ENCODE peak calls at places on chromosomes 1 and 21, in five cellular contexts. One of them, this sample, is unnamed.
A peak's percentile ranks its signal among the peaks of the same experiment; 100 is the strongest.

GRCh38 chr1:88730132-88730675 is 46.1 kb downstream of the PKN2 start:
- DNase-seq in naive thymus-derived CD4-positive, alpha-beta T cell: no peak
- DNase-seq in IMR-90: no peak
- DNase-seq in RPMI8226: peak; percentile 2
- DNase-seq in astrocyte of the spinal cord: no peak
- DNase-seq in this sample: no peak

GRCh38 chr1:14366361-14367018 is 232.0 kb upstream of the KAZN start:
- DNase-seq in IMR-90: no peak
- DNase-seq in RPMI8226: no peak
- DNase-seq in astrocyte of the spinal cord: peak; percentile 35
- DNase-seq in naive thymus-derived CD4-positive, alpha-beta T cell: no peak
- DNase-seq in this sample: no peak

GRCh38 chr1:16006552-16007485 is 2.8 kb downstream of the SRARP start:
- DNase-seq in naive thymus-derived CD4-positive, alpha-beta T cell: no peak
- DNase-seq in astrocyte of the spinal cord: peak; percentile 10
- DNase-seq in RPMI8226: peak; percentile 44
- DNase-seq in IMR-90: peak; percentile 18
- DNase-seq in this sample: no peak

GRCh38 chr1:118487932-118488331 is 302.9 kb upstream of the SPAG17 start:
- DNase-seq in astrocyte of the spinal cord: no peak
- DNase-seq in IMR-90: no peak
- DNase-seq in naive thymus-derived CD4-positive, alpha-beta T cell: no peak
- DNase-seq in RPMI8226: no peak
- DNase-seq in this sample: no peak

GRCh38 chr1:179298952-179299351 is 5.4 kb downstream of the SOAT1 start:
- DNase-seq in astrocyte of the spinal cord: no peak
- DNase-seq in RPMI8226: no peak
- DNase-seq in IMR-90: no peak
- DNase-seq in naive thymus-derived CD4-positive, alpha-beta T cell: peak; percentile 76
- DNase-seq in this sample: peak; percentile 56

GRCh38 chr1:203325004-203325417 is 19.7 kb downstream of the BTG2 start:
- DNase-seq in IMR-90: no peak
- DNase-seq in astrocyte of the spinal cord: peak; percentile 18
- DNase-seq in naive thymus-derived CD4-positive, alpha-beta T cell: no peak
- DNase-seq in RPMI8226: peak; percentile 91
- DNase-seq in this sample: peak; percentile 12

GRCh38 chr1:171441278-171441677 is 44.1 kb upstream of the PRRC2C start:
- DNase-seq in naive thymus-derived CD4-positive, alpha-beta T cell: no peak
- DNase-seq in IMR-90: peak; percentile 89
- DNase-seq in astrocyte of the spinal cord: peak; percentile 64
- DNase-seq in RPMI8226: no peak
- DNase-seq in this sample: no peak

GRCh38 chr1:98732985-98733781 is 71.7 kb downstream of the SNX7 start:
- DNase-seq in IMR-90: peak; percentile 18
- DNase-seq in RPMI8226: no peak
- DNase-seq in astrocyte of the spinal cord: no peak
- DNase-seq in naive thymus-derived CD4-positive, alpha-beta T cell: no peak
- DNase-seq in this sample: no peak

GRCh38 chr1:67532452-67533216 is 102.4 kb upstream of the SERBP1 start:
- DNase-seq in astrocyte of the spinal cord: peak; percentile 88
- DNase-seq in naive thymus-derived CD4-positive, alpha-beta T cell: no peak
- DNase-seq in IMR-90: peak; percentile 91
- DNase-seq in RPMI8226: peak; percentile 66
- DNase-seq in this sample: peak; percentile 43

GRCh38 chr1:3473381-3473844 is 18.9 kb downstream of the ARHGEF16 start:
- DNase-seq in IMR-90: peak; percentile 83
- DNase-seq in naive thymus-derived CD4-positive, alpha-beta T cell: no peak
- DNase-seq in RPMI8226: no peak
- DNase-seq in astrocyte of the spinal cord: peak; percentile 92
- DNase-seq in this sample: no peak

GRCh38 chr1:215710340-215710971 is 143.4 kb downstream of the KCTD3 start:
- DNase-seq in naive thymus-derived CD4-positive, alpha-beta T cell: no peak
- DNase-seq in RPMI8226: peak; percentile 70
- DNase-seq in IMR-90: peak; percentile 69
- DNase-seq in astrocyte of the spinal cord: peak; percentile 41
- DNase-seq in this sample: no peak

GRCh38 chr21:37245151-37245550 is 22.0 kb downstream of the VPS26C start:
- DNase-seq in astrocyte of the spinal cord: no peak
- DNase-seq in naive thymus-derived CD4-positive, alpha-beta T cell: no peak
- DNase-seq in IMR-90: no peak
- DNase-seq in RPMI8226: no peak
- DNase-seq in this sample: no peak

GRCh38 chr21:38159355-38159754 is 97.4 kb upstream of the KCNJ15 start:
- DNase-seq in astrocyte of the spinal cord: peak; percentile 89
- DNase-seq in naive thymus-derived CD4-positive, alpha-beta T cell: peak; percentile 56
- DNase-seq in IMR-90: peak; percentile 84
- DNase-seq in RPMI8226: peak; percentile 67
- DNase-seq in this sample: no peak

GRCh38 chr21:27645285-27645684 is 678.4 kb upstream of the ADAMTS5 start:
- DNase-seq in naive thymus-derived CD4-positive, alpha-beta T cell: no peak
- DNase-seq in IMR-90: peak; percentile 47
- DNase-seq in RPMI8226: no peak
- DNase-seq in astrocyte of the spinal cord: peak; percentile 24
- DNase-seq in this sample: no peak

GRCh38 chr1:59186656-59187055 is 110.2 kb upstream of the FGGY start:
- DNase-seq in IMR-90: peak; percentile 79
- DNase-seq in astrocyte of the spinal cord: peak; percentile 79
- DNase-seq in naive thymus-derived CD4-positive, alpha-beta T cell: no peak
- DNase-seq in RPMI8226: no peak
- DNase-seq in this sample: no peak

GRCh38 chr1:221161571-221162041 is 282.4 kb downstream of the HLX start:
- DNase-seq in astrocyte of the spinal cord: peak; percentile 42
- DNase-seq in IMR-90: peak; percentile 13
- DNase-seq in RPMI8226: no peak
- DNase-seq in naive thymus-derived CD4-positive, alpha-beta T cell: no peak
- DNase-seq in this sample: no peak

This sample was measured in T-helper 2 cell.